ENCODE peak calls at places on chromosomes 5 and 9, in seven cellular contexts. Z is H9, N is mesenchymal stem cell, K is IMR-90, T is H1, M is neuronal stem cell, H is trophoblast cell. B is an unnamed sample.

GRCh38 chr5:147098233-147098790 is 136.5 kb upstream of the STK32A start:
- DNase-seq in Z (peak), N (peak), K (peak), T (no peak), M (peak), H (peak), B (peak)

GRCh38 chr5:149217802-149218153 is 53.9 kb upstream of the AFAP1L1 start:
- DNase-seq in Z (no peak), N (no peak), K (no peak), T (no peak), M (no peak), H (no peak), B (no peak)

GRCh38 chr5:32047056-32047455 is 127.1 kb downstream of the GOLPH3 start:
- DNase-seq in Z (no peak), N (no peak), K (no peak), T (no peak), M (no peak), H (no peak), B (no peak)

GRCh38 chr5:159448-160172 is 31.7 kb upstream of the LRRC14B start:
- DNase-seq in Z (peak), N (peak), K (peak), T (no peak), M (no peak), H (no peak), B (no peak)

GRCh38 chr5:172722309-172722815 is 48.6 kb downstream of the DUSP1 start:
- DNase-seq in Z (no peak), N (peak), K (no peak), T (no peak), M (no peak), H (peak), B (peak)

GRCh38 chr5:131022811-131023210 is 142.2 kb downstream of the HINT1 start:
- DNase-seq in Z (no peak), N (no peak), K (no peak), T (no peak), M (no peak), H (no peak), B (no peak)

GRCh38 chr9:21317956-21318923 is 13.1 kb upstream of the IFNA5 start:
- DNase-seq in Z (no peak), N (peak), K (peak), T (no peak), M (peak), H (peak), B (peak)

GRCh38 chr5:39689919-39690318 is 265.1 kb upstream of the DAB2 start:
- DNase-seq in Z (no peak), N (no peak), K (no peak), T (no peak), M (no peak), H (no peak), B (no peak)

GRCh38 chr9:70073193-70073592 is 29.5 kb downstream of the MAMDC2 start:
- DNase-seq in Z (no peak), N (peak), K (peak), T (no peak), M (no peak), H (no peak), B (no peak)

GRCh38 chr5:139495644-139496435 is 13.3 kb upstream of the STING1 start:
- DNase-seq in Z (no peak), N (peak), K (peak), T (no peak), M (no peak), H (no peak), B (no peak)

GRCh38 chr5:170266570-170267379 is 30.8 kb downstream of the LCP2 start:
- DNase-seq in Z (no peak), N (no peak), K (no peak), T (no peak), M (no peak), H (no peak), B (no peak)

GRCh38 chr9:133321411-133321935 is 14.5 kb downstream of the SURF6 start:
- DNase-seq in Z (no peak), N (no peak), K (no peak), T (no peak), M (no peak), H (no peak), B (no peak)

GRCh38 chr9:137454506-137455360 is 4.4 kb downstream of the NSMF start:
- DNase-seq in Z (peak), N (peak), K (no peak), T (no peak), M (peak), H (no peak), B (peak)

GRCh38 chr9:134314039-134314949 is 12.0 kb upstream of the RXRA start:
- DNase-seq in Z (no peak), N (no peak), K (no peak), T (no peak), M (no peak), H (no peak), B (no peak)

GRCh38 chr9:34744295-34745221 is 34.6 kb upstream of the CCL21 start:
- DNase-seq in Z (no peak), N (peak), K (peak), T (no peak), M (no peak), H (peak), B (peak)

GRCh38 chr9:125240649-125240999 is 519 bp downstream of the HSPA5 start:
- DNase-seq in Z (no peak), N (no peak), K (no peak), T (no peak), M (peak), H (peak), B (peak)

GRCh38 chr5:72252574-72253155 is 67.4 kb downstream of the MRPS27 start:
- DNase-seq in Z (no peak), N (no peak), K (no peak), T (no peak), M (no peak), H (no peak), B (no peak)

GRCh38 chr5:146909496-146910068 is 31.0 kb upstream of the PPP2R2B start:
- DNase-seq in Z (no peak), N (no peak), K (no peak), T (no peak), M (no peak), H (peak), B (no peak)

DNA sequence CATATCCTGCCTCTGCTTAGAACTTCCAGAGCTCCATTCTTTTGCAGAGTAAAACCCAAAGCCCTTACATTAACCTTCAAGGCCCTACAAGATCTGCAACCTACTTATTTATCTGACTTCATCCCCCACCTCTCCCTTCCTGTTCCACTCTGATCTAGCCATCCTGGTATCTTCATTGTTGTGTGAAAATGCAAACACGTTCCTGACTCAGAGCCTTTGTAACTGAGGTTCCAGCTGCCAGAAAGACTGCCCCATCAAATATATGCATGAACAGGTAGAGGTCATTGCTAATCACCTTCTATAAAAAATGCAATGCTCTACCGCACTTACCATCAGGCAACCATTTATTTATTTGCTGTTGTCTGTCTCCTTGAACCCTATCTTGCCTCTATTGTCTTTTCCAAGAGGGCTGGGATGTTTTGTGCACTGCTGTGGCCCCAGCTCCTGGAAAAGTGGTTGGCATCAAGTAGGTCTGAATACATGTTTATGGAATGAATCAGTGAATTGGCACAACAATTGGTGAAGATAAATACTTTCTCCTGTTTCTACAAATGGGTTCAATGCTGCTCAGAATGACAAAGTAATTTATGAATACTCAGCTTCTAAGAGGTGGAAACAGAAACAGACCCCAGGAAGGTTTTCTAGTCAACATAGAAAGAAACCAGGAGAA is 230.5 kb upstream of the CD180 start:
- DNase-seq in Z (no peak), N (no peak), K (no peak), T (peak), M (no peak), H (no peak), B (peak)
- H2AK5ac ChIP-seq in Z (no peak), N (no peak), K (no peak), T (peak), M (no peak), H (no peak), B (no peak)

GRCh38 chr5:93622240-93622885 is 39.3 kb downstream of the NR2F1 start:
- DNase-seq in Z (no peak), N (peak), K (peak), T (no peak), M (no peak), H (peak), B (peak)
- H2AK5ac ChIP-seq in Z (no peak), N (no peak), K (no peak), T (no peak), M (no peak), H (no peak), B (no peak)

DNA sequence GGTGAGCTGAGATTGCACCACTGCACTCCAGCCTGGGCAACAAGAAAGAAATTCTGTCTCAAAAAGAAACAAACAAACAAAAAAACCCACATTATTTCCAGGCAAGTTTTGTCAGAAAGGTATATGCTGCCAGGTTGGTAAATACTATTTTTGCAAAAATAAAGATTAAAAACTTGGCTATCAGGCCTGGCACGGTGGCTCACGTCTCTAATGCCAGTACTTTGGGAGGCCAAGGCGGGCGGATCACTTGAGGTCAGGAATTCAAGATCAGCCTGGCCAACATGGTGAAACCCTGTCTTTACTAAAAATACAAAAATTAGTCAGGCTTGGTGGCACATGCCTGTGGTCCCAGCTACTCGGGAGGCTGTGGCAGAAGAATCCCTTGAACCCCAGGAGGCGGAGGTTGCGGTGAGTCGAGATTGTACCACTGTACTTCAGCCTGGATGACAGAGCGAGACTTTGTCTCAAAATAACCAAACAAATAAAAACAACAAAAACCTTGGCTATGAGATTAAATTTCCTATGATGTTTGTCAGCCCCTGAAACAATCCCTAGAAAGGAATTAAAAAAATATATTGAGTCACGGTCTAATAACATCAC is 22.7 kb downstream of the AGXT2 start:
- DNase-seq in Z (no peak), N (no peak), K (no peak), T (no peak), M (no peak), H (no peak), B (no peak)
- H2AK5ac ChIP-seq in Z (no peak), N (no peak), K (no peak), T (no peak), M (no peak), H (no peak), B (no peak)

GRCh38 chr9:87336407-87336806 is 161.3 kb upstream of the DAPK1 start:
- DNase-seq in Z (no peak), N (peak), K (no peak), T (no peak), M (no peak), H (peak), B (peak)

GRCh38 chr9:87337335-87338074 is 160.2 kb upstream of the DAPK1 start:
- DNase-seq in Z (peak), N (peak), K (no peak), T (peak), M (peak), H (peak), B (peak)

GRCh38 chr9:87334366-87334765 is 163.3 kb upstream of the DAPK1 start:
- DNase-seq in Z (no peak), N (no peak), K (no peak), T (no peak), M (no peak), H (peak), B (no peak)

GRCh38 chr9:87336914-87337333 is 160.7 kb upstream of the DAPK1 start:
- DNase-seq in Z (no peak), N (peak), K (peak), T (no peak), M (peak), H (peak), B (peak)

DNA sequence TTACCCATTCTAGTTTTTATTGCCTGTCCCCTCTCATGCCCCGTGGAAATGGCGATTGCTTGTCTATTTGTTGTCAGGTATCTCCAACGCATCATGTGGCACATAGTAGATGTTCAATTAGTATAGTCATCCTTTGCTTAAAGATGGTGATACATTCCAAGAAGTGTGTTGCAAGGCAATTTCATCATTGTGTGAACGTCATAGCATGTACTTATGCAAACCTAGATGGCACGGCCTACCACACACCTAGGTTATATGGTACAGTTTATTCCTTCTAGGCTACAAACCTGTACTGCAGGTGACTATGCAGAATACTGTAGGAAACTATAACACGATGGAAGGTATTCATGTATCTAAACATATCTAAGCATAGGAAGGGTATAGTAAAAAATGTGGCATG is 163.9 kb upstream of the DAPK1 start:
- DNase-seq in Z (no peak), N (no peak), K (no peak), T (no peak), M (no peak), H (peak), B (no peak)
- H2AK5ac ChIP-seq in Z (no peak), N (no peak), K (no peak), T (no peak), M (no peak), H (no peak), B (no peak)

DNA sequence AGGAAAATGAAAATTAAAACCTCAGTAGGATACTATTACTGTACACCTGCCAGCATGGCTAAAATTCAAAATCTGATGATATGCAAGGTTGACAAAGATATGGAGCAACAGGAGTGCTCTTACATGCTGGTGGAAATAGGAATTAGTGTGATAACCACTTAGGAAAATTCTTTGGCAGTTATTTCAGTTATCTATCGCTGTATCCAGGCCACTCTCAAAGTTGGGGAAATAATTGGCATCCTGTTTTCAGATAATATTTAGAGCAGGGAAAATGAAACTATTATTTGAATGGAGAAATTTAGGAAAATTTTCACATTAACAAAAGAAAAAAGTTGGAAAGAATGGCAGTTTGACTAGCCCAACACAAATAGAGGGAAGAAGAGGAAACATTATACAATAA is 50.9 kb downstream of the KIAA1958 start:
- DNase-seq in Z (no peak), N (no peak), K (no peak), T (no peak), M (no peak), H (peak), B (no peak)
- H2AK5ac ChIP-seq in Z (no peak), N (no peak), K (no peak), T (no peak), M (no peak), H (no peak), B (no peak)

DNA sequence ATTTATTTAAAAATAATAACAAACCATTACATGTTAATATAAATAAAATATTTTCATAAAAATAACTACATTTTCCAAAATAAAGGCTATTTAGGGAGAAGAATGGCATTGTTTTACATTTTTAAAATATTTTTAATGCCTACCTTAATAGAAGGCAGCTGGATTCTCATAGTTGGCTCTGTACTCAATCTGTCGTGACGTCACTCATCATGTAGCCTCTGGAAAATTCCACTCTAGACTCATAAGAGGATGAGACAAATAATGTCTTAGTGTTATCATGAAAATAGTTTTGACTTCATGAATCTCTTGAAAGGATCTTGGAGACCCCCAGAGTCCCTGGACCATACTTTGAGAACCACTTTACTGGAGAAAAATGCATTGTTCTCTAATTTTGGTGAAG is 93.1 kb downstream of the NXNL2 start:
- DNase-seq in Z (no peak), N (no peak), K (no peak), T (no peak), M (no peak), H (peak), B (no peak)
- H2AK5ac ChIP-seq in Z (no peak), N (no peak), K (no peak), T (no peak), M (no peak), H (no peak), B (no peak)

GRCh38 chr5:151084363-151084762 is 3.5 kb upstream of the TNIP1 start:
- DNase-seq in Z (no peak), N (peak), K (peak), T (no peak), M (no peak), H (no peak), B (no peak)

GRCh38 chr5:151080620-151081425 is at the start of gene TNIP1:
- DNase-seq in Z (peak), N (peak), K (peak), T (peak), M (peak), H (peak), B (peak)

GRCh38 chr5:151081426-151082273 is 816 bp upstream of the TNIP1 start:
- DNase-seq in Z (no peak), N (peak), K (peak), T (no peak), M (no peak), H (peak), B (no peak)

GRCh38 chr5:151082274-151082902 is 1.6 kb upstream of the TNIP1 start:
- DNase-seq in Z (peak), N (peak), K (peak), T (no peak), M (peak), H (peak), B (peak)

GRCh38 chr5:151082976-151083651 is 2.3 kb upstream of the TNIP1 start:
- DNase-seq in Z (no peak), N (peak), K (peak), T (no peak), M (no peak), H (peak), B (no peak)
- H2AK5ac ChIP-seq in Z (no peak), N (peak), K (peak), T (no peak), M (no peak), H (no peak), B (no peak)

GRCh38 chr9:109213300-109214121 is 46.5 kb upstream of the FRRS1L start:
- DNase-seq in Z (no peak), N (no peak), K (no peak), T (no peak), M (no peak), H (no peak), B (no peak)
- H2AK5ac ChIP-seq in Z (no peak), N (no peak), K (no peak), T (no peak), M (no peak), H (no peak), B (no peak)

GRCh38 chr5:66646570-66646969 is 50.4 kb downstream of the MAST4 start:
- DNase-seq in Z (no peak), N (peak), K (no peak), T (no peak), M (no peak), H (peak), B (no peak)
- H2AK5ac ChIP-seq in Z (no peak), N (no peak), K (no peak), T (no peak), M (no peak), H (no peak), B (no peak)

GRCh38 chr9:114344692-114345091 is 15.0 kb downstream of the ORM2 start:
- DNase-seq in Z (no peak), N (no peak), K (no peak), T (no peak), M (no peak), H (no peak), B (no peak)
- H2AK5ac ChIP-seq in Z (no peak), N (no peak), K (no peak), T (no peak), M (no peak), H (no peak), B (no peak)

B was measured in mesendoderm.